ENCODE peak calls at places on chromosomes 2 and 18, in ten cellular contexts. Z is activated T-cell treated with anti-CD3 and anti-CD28 coated beads, Interleukin-2, amount 50 U/mL, for 4 hours; T is activated CD4-positive, alpha-beta T cell treated with anti-CD3 and anti-CD28 coated beads, Interleukin-2, amount 50 U/mL, for 4 hours; A is upper lobe of right lung; D is mesenteric fat pad; N is stimulated activated CD4-positive, alpha-beta T cell treated with anti-CD3 and anti-CD28 coated beads, TNF-alpha, amount 100 ng/mL, for 1 hour; L is ecto neural progenitor cell; G is retina; J is HuH-7.5; X is lung. M is an unnamed sample.

GRCh38 chr2:27369471-27370025 is 590 bp downstream of the EIF2B4 start:
- DNase-seq in Z (no peak), T (no peak), A (no peak), D (no peak), N (no peak), L (no peak), G (no peak), J (peak; percentile 84), X (peak; percentile 43), M (peak; percentile 65)

GRCh38 chr18:56200381-56200831 is 438.0 kb downstream of the TXNL1 start:
- DNase-seq in Z (no peak), T (no peak), A (no peak), D (no peak), N (no peak), L (no peak), G (no peak), J (no peak), X (no peak), M (no peak)

GRCh38 chr2:206423147-206423546 is 20.2 kb upstream of the ADAM23 start:
- DNase-seq in Z (no peak), T (no peak), A (no peak), D (no peak), N (no peak), L (no peak), G (no peak), J (no peak), X (no peak), M (no peak)

GRCh38 chr2:151162185-151162584 is 99.5 kb downstream of the RBM43 start:
- DNase-seq in Z (no peak), T (no peak), A (no peak), D (no peak), N (no peak), L (no peak), G (peak; percentile 43), J (no peak), X (no peak), M (no peak)

GRCh38 chr2:191927319-191927867 is 80.5 kb upstream of the CAVIN2 start:
- DNase-seq in Z (no peak), T (no peak), A (no peak), D (no peak), N (no peak), L (no peak), G (no peak), J (no peak), X (peak; percentile 88), M (peak; percentile 60)

GRCh38 chr2:106189764-106190468 is 4.2 kb downstream of the UXS1 start:
- DNase-seq in Z (no peak), T (no peak), A (no peak), D (no peak), N (no peak), L (no peak), G (no peak), J (no peak), X (no peak), M (no peak)

GRCh38 chr2:233436191-233436581 is 81.9 kb downstream of the DGKD start:
- DNase-seq in Z (no peak), T (no peak), A (peak; percentile 56), D (peak; percentile 64), N (no peak), L (no peak), G (no peak), J (no peak), X (no peak), M (no peak)

GRCh38 chr18:30088238-30088637 is 954.3 kb downstream of the DSC3 start:
- DNase-seq in Z (no peak), T (no peak), A (no peak), D (no peak), N (no peak), L (no peak), G (no peak), J (no peak), X (no peak), M (no peak)

GRCh38 chr2:48998449-48998848 is 155.9 kb downstream of the FSHR start:
- DNase-seq in Z (no peak), T (no peak), A (no peak), D (no peak), N (no peak), L (no peak), G (no peak), J (no peak), X (no peak), M (no peak)

GRCh38 chr2:28895189-28895893 is 874 bp downstream of the WDR43 start:
- DNase-seq in Z (peak; percentile 41), T (peak; percentile 43), A (peak; percentile 73), D (no peak), N (no peak), L (peak; percentile 64), G (no peak), J (peak; percentile 27), X (peak; percentile 36), M (peak; percentile 50)

GRCh38 chr18:7918696-7919095 is 351.6 kb downstream of the PTPRM start:
- DNase-seq in Z (no peak), T (no peak), A (no peak), D (no peak), N (no peak), L (no peak), G (no peak), J (no peak), X (no peak), M (no peak)

GRCh38 chr2:18814387-18814786 is 225.0 kb upstream of the NT5C1B start:
- DNase-seq in Z (no peak), T (no peak), A (no peak), D (no peak), N (no peak), L (no peak), G (no peak), J (no peak), X (no peak), M (no peak)

GRCh38 chr2:230821261-230821990 is 43.3 kb upstream of the ITM2C start:
- DNase-seq in Z (no peak), T (no peak), A (no peak), D (no peak), N (no peak), L (no peak), G (no peak), J (no peak), X (no peak), M (no peak)

GRCh38 chr2:36834203-36834602 is 132.1 kb downstream of the STRN start:
- DNase-seq in Z (no peak), T (no peak), A (no peak), D (no peak), N (no peak), L (no peak), G (no peak), J (no peak), X (no peak), M (no peak)

GRCh38 chr2:70990216-70990615 is 4.5 kb downstream of the TEX261 start:
- DNase-seq in Z (no peak), T (no peak), A (no peak), D (peak; percentile 39), N (no peak), L (no peak), G (no peak), J (no peak), X (no peak), M (no peak)

GRCh38 chr2:23492941-23493340 is 108.0 kb downstream of the KLHL29 start:
- DNase-seq in Z (no peak), T (no peak), A (no peak), D (no peak), N (no peak), L (no peak), G (no peak), J (peak; percentile 59), X (peak; percentile 51), M (no peak)

GRCh38 chr2:239298126-239298804 is 102.6 kb downstream of the HDAC4 start:
- DNase-seq in Z (peak; percentile 65), T (peak; percentile 68), A (no peak), D (peak; percentile 51), N (peak; percentile 54), L (no peak), G (no peak), J (no peak), X (no peak), M (no peak)

GRCh38 chr2:149087751-149088150 is 49.3 kb downstream of the LYPD6B start:
- DNase-seq in Z (no peak), T (no peak), A (no peak), D (no peak), N (no peak), L (no peak), G (no peak), J (no peak), X (no peak), M (no peak)

GRCh38 chr2:10477443-10478297 is 29.5 kb upstream of the ODC1 start:
- DNase-seq in Z (no peak), T (no peak), A (peak; percentile 47), D (peak; percentile 60), N (no peak), L (no peak), G (no peak), J (no peak), X (no peak), M (no peak)

GRCh38 chr2:60958800-60959199 is 58.7 kb upstream of the PEX13 start:
- DNase-seq in Z (no peak), T (no peak), A (no peak), D (no peak), N (no peak), L (no peak), G (no peak), J (no peak), X (no peak), M (no peak)

GRCh38 chr2:32760628-32761027 is 132.8 kb downstream of the TTC27 start:
- DNase-seq in Z (no peak), T (no peak), A (no peak), D (no peak), N (no peak), L (no peak), G (no peak), J (no peak), X (no peak), M (no peak)

GRCh38 chr2:23524261-23524706 is 139.3 kb downstream of the KLHL29 start:
- DNase-seq in Z (no peak), T (no peak), A (no peak), D (no peak), N (no peak), L (no peak), G (no peak), J (no peak), X (no peak), M (no peak)

M was measured in colonic mucosa.